ENCODE peak calls at places on chromosome 17, in eight cellular contexts. One of them, this sample, is unnamed.
A peak's percentile ranks its signal among the peaks of the same experiment; 100 is the strongest.

GRCh38 chr17:20703781-20704180 is 124.3 kb downstream of the CDRT15L2 start:
- DNase-seq in IMR-90: no peak
- DNase-seq in heart left ventricle: no peak
- DNase-seq in transverse colon: no peak
- DNase-seq in body of pancreas: no peak
- DNase-seq in HCT116: no peak
- DNase-seq in sigmoid colon: no peak
- DNase-seq in uterus: no peak
- DNase-seq in this sample: no peak

GRCh38 chr17:37743612-37743874 is 1.3 kb downstream of the HNF1B start:
- DNase-seq in HCT116: no peak
- DNase-seq in sigmoid colon: no peak
- DNase-seq in IMR-90: no peak
- DNase-seq in heart left ventricle: no peak
- DNase-seq in body of pancreas: peak; percentile 63
- DNase-seq in transverse colon: peak; percentile 73
- DNase-seq in uterus: no peak
- DNase-seq in this sample: peak; percentile 80

GRCh38 chr17:20263595-20263994 is 203.7 kb downstream of the LGALS9B start:
- DNase-seq in body of pancreas: no peak
- DNase-seq in IMR-90: peak; percentile 61
- DNase-seq in sigmoid colon: no peak
- DNase-seq in uterus: no peak
- DNase-seq in heart left ventricle: no peak
- DNase-seq in HCT116: peak; percentile 1
- DNase-seq in transverse colon: no peak
- DNase-seq in this sample: no peak

GRCh38 chr17:70120420-70120819 is 45.4 kb downstream of the KCNJ16 start:
- DNase-seq in HCT116: no peak
- DNase-seq in body of pancreas: no peak
- DNase-seq in IMR-90: no peak
- DNase-seq in uterus: no peak
- DNase-seq in sigmoid colon: no peak
- DNase-seq in transverse colon: no peak
- DNase-seq in heart left ventricle: no peak
- DNase-seq in this sample: no peak

GRCh38 chr17:40316571-40317344 is 7.8 kb downstream of the RARA start:
- DNase-seq in heart left ventricle: peak; percentile 81
- DNase-seq in uterus: peak; percentile 82
- DNase-seq in IMR-90: peak; percentile 75
- DNase-seq in sigmoid colon: peak; percentile 90
- DNase-seq in HCT116: peak; percentile 40
- DNase-seq in body of pancreas: peak; percentile 62
- DNase-seq in transverse colon: peak; percentile 72
- DNase-seq in this sample: peak; percentile 72

GRCh38 chr17:57293077-57293476 is 36.8 kb downstream of the MSI2 start:
- DNase-seq in IMR-90: no peak
- DNase-seq in heart left ventricle: peak; percentile 34
- DNase-seq in body of pancreas: peak; percentile 51
- DNase-seq in transverse colon: no peak
- DNase-seq in sigmoid colon: no peak
- DNase-seq in HCT116: peak; percentile 68
- DNase-seq in uterus: no peak
- DNase-seq in this sample: no peak

GRCh38 chr17:49362723-49363117 is 670 bp upstream of the ZNF652 start:
- DNase-seq in transverse colon: no peak
- DNase-seq in sigmoid colon: no peak
- DNase-seq in body of pancreas: no peak
- DNase-seq in IMR-90: no peak
- DNase-seq in heart left ventricle: no peak
- DNase-seq in uterus: no peak
- DNase-seq in HCT116: no peak
- DNase-seq in this sample: no peak

GRCh38 chr17:8124350-8125195 is 667 bp upstream of the HES7 start:
- DNase-seq in IMR-90: peak; percentile 36
- DNase-seq in uterus: no peak
- DNase-seq in HCT116: no peak
- DNase-seq in transverse colon: no peak
- DNase-seq in body of pancreas: no peak
- DNase-seq in heart left ventricle: no peak
- DNase-seq in sigmoid colon: no peak
- DNase-seq in this sample: no peak

GRCh38 chr17:18966831-18967624 is 15.1 kb downstream of the SLC5A10 start:
- DNase-seq in uterus: no peak
- DNase-seq in transverse colon: peak; percentile 7
- DNase-seq in body of pancreas: no peak
- DNase-seq in sigmoid colon: no peak
- DNase-seq in heart left ventricle: no peak
- DNase-seq in HCT116: no peak
- DNase-seq in IMR-90: peak; percentile 52
- DNase-seq in this sample: no peak

GRCh38 chr17:35588196-35588920 is 1.2 kb downstream of the AP2B1 start:
- DNase-seq in transverse colon: no peak
- DNase-seq in IMR-90: peak; percentile 79
- DNase-seq in uterus: no peak
- DNase-seq in heart left ventricle: no peak
- DNase-seq in sigmoid colon: no peak
- DNase-seq in HCT116: peak; percentile 73
- DNase-seq in body of pancreas: no peak
- DNase-seq in this sample: no peak

GRCh38 chr17:48262982-48263586 is 155.5 kb downstream of the SNX11 start:
- DNase-seq in sigmoid colon: no peak
- DNase-seq in transverse colon: no peak
- DNase-seq in IMR-90: peak; percentile 17
- DNase-seq in uterus: no peak
- DNase-seq in heart left ventricle: no peak
- DNase-seq in body of pancreas: no peak
- DNase-seq in HCT116: no peak
- DNase-seq in this sample: no peak

GRCh38 chr17:44077595-44077909 is 7.0 kb downstream of the G6PC3 start:
- DNase-seq in heart left ventricle: no peak
- DNase-seq in body of pancreas: no peak
- DNase-seq in sigmoid colon: no peak
- DNase-seq in IMR-90: no peak
- DNase-seq in uterus: no peak
- DNase-seq in transverse colon: no peak
- DNase-seq in HCT116: no peak
- DNase-seq in this sample: no peak

GRCh38 chr17:77329741-77330531 is 189.2 kb downstream of the SEC14L1 start:
- DNase-seq in body of pancreas: peak; percentile 11
- DNase-seq in uterus: peak; percentile 13
- DNase-seq in transverse colon: peak; percentile 14
- DNase-seq in heart left ventricle: no peak
- DNase-seq in sigmoid colon: peak; percentile 66
- DNase-seq in IMR-90: no peak
- DNase-seq in HCT116: no peak
- DNase-seq in this sample: peak; percentile 14

GRCh38 chr17:17552351-17553216 is 38.9 kb downstream of the PEMT start:
- DNase-seq in heart left ventricle: peak; percentile 51
- DNase-seq in IMR-90: no peak
- DNase-seq in HCT116: no peak
- DNase-seq in sigmoid colon: no peak
- DNase-seq in transverse colon: no peak
- DNase-seq in uterus: no peak
- DNase-seq in body of pancreas: no peak
- DNase-seq in this sample: no peak

GRCh38 chr17:61218438-61218837 is 181.2 kb upstream of the TBX2 start:
- DNase-seq in HCT116: no peak
- DNase-seq in body of pancreas: no peak
- DNase-seq in heart left ventricle: no peak
- DNase-seq in transverse colon: no peak
- DNase-seq in sigmoid colon: no peak
- DNase-seq in IMR-90: peak; percentile 86
- DNase-seq in uterus: no peak
- DNase-seq in this sample: no peak

GRCh38 chr17:32341857-32342602 is at the start of gene C17orf75:
- DNase-seq in IMR-90: peak; percentile 70
- DNase-seq in uterus: peak; percentile 82
- DNase-seq in sigmoid colon: peak; percentile 90
- DNase-seq in transverse colon: peak; percentile 82
- DNase-seq in body of pancreas: peak; percentile 84
- DNase-seq in HCT116: peak; percentile 63
- DNase-seq in heart left ventricle: peak; percentile 85
- DNase-seq in this sample: peak; percentile 71

GRCh38 chr17:6069611-6070279 is 434 bp upstream of the WSCD1 start:
- DNase-seq in body of pancreas: no peak
- DNase-seq in IMR-90: no peak
- DNase-seq in heart left ventricle: no peak
- DNase-seq in uterus: no peak
- DNase-seq in HCT116: no peak
- DNase-seq in transverse colon: peak; percentile 20
- DNase-seq in sigmoid colon: no peak
- DNase-seq in this sample: no peak

GRCh38 chr17:61334673-61335072 is 65.0 kb upstream of the TBX2 start:
- DNase-seq in IMR-90: no peak
- DNase-seq in heart left ventricle: no peak
- DNase-seq in sigmoid colon: no peak
- DNase-seq in body of pancreas: no peak
- DNase-seq in uterus: no peak
- DNase-seq in HCT116: no peak
- DNase-seq in transverse colon: no peak
- DNase-seq in this sample: no peak

GRCh38 chr17:35542990-35543389 is 5.5 kb upstream of the SLFN12L start:
- DNase-seq in heart left ventricle: no peak
- DNase-seq in transverse colon: no peak
- DNase-seq in uterus: no peak
- DNase-seq in HCT116: no peak
- DNase-seq in IMR-90: no peak
- DNase-seq in body of pancreas: no peak
- DNase-seq in sigmoid colon: no peak
- DNase-seq in this sample: no peak

GRCh38 chr17:73986641-73987177 is 216.8 kb upstream of the RPL38 start:
- DNase-seq in heart left ventricle: no peak
- DNase-seq in sigmoid colon: no peak
- DNase-seq in body of pancreas: no peak
- DNase-seq in HCT116: no peak
- DNase-seq in IMR-90: no peak
- DNase-seq in transverse colon: no peak
- DNase-seq in uterus: no peak
- DNase-seq in this sample: no peak

GRCh38 chr17:82095777-82096708 is 2.0 kb downstream of the FASN start:
- DNase-seq in HCT116: no peak
- DNase-seq in sigmoid colon: no peak
- DNase-seq in heart left ventricle: no peak
- DNase-seq in IMR-90: no peak
- DNase-seq in transverse colon: no peak
- DNase-seq in uterus: peak; percentile 18
- DNase-seq in body of pancreas: no peak
- DNase-seq in this sample: no peak
- TF ChIP-seq POLR2A in HCT116: no peak
- TF ChIP-seq POLR2A in sigmoid colon: no peak
- TF ChIP-seq POLR2A in heart left ventricle: no peak
- TF ChIP-seq POLR2A in IMR-90: no peak
- TF ChIP-seq POLR2A in transverse colon: no peak
- TF ChIP-seq POLR2A in uterus: no peak
- TF ChIP-seq POLR2A in body of pancreas: no peak
- TF ChIP-seq POLR2A in this sample: no peak

GRCh38 chr17:80504671-80505413 is 28.4 kb upstream of the NPTX1 start:
- DNase-seq in uterus: no peak
- DNase-seq in heart left ventricle: no peak
- DNase-seq in transverse colon: no peak
- DNase-seq in sigmoid colon: no peak
- DNase-seq in IMR-90: peak; percentile 85
- DNase-seq in HCT116: no peak
- DNase-seq in body of pancreas: no peak
- DNase-seq in this sample: no peak
- H3K27ac ChIP-seq in uterus: no peak overlapping the region
- H3K27ac ChIP-seq in heart left ventricle: no peak overlapping the region
- H3K27ac ChIP-seq in transverse colon: no peak overlapping the region
- H3K27ac ChIP-seq in sigmoid colon: no peak overlapping the region
- H3K27ac ChIP-seq in IMR-90: peak overlapping the region; percentile 11
- H3K27ac ChIP-seq in HCT116: no peak overlapping the region
- H3K27ac ChIP-seq in body of pancreas: no peak overlapping the region
- H3K27ac ChIP-seq in this sample: no peak overlapping the region

DNA sequence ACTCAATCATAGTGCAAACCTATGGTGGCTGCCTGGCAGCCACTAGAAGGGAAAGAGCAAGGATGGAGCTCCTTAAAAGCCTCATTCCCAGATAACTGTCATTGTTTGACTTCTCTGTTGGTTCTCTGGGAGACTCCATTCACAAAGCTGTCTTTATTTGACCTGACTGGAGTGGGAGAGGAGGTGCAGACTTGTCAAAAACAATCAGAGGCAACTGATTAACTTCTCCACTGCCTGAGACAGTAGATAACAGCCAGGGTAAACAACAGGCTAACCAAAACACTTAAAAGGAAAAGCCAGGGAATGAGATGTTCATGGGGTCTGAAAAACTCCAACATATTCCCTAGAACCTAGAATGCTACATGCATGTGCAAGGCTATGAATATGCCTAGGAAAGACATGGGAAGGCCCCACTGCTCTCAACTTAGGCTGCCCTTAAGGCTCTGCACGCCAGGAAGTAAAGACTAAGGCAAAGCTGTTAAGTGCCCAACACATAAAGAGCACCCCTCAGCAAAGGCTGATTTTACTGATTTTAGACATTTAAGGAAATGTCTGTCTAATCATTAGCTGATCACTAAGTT is 82.0 kb downstream of the TTC19 start:
- DNase-seq in transverse colon: no peak
- DNase-seq in IMR-90: no peak
- DNase-seq in heart left ventricle: no peak
- DNase-seq in HCT116: no peak
- DNase-seq in sigmoid colon: no peak
- DNase-seq in body of pancreas: no peak
- DNase-seq in uterus: no peak
- DNase-seq in this sample: no peak
- H3K9me3 ChIP-seq in transverse colon: no peaks in the 10 kb centered on the region
- H3K9me3 ChIP-seq in IMR-90: no peaks in the 10 kb centered on the region
- H3K9me3 ChIP-seq in heart left ventricle: no peaks in the 10 kb centered on the region
- H3K9me3 ChIP-seq in HCT116: no peaks in the 10 kb centered on the region
- H3K9me3 ChIP-seq in sigmoid colon: no peaks in the 10 kb centered on the region
- H3K9me3 ChIP-seq in body of pancreas: no peaks in the 10 kb centered on the region
- H3K9me3 ChIP-seq in uterus: no peaks in the 10 kb centered on the region
- H3K9me3 ChIP-seq in this sample: no peaks in the 10 kb centered on the region

GRCh38 chr17:27895110-27895895 is 2.1 kb upstream of the LYRM9 start:
- DNase-seq in uterus: no peak
- DNase-seq in sigmoid colon: no peak
- DNase-seq in transverse colon: no peak
- DNase-seq in HCT116: no peak
- DNase-seq in body of pancreas: no peak
- DNase-seq in IMR-90: no peak
- DNase-seq in heart left ventricle: no peak
- DNase-seq in this sample: no peak

GRCh38 chr17:27893834-27894503 is 804 bp upstream of the LYRM9 start:
- DNase-seq in IMR-90: no peak
- DNase-seq in uterus: no peak
- DNase-seq in heart left ventricle: no peak
- DNase-seq in sigmoid colon: no peak
- DNase-seq in transverse colon: no peak
- DNase-seq in HCT116: no peak
- DNase-seq in body of pancreas: no peak
- DNase-seq in this sample: peak; percentile 23

GRCh38 chr17:27891841-27892240 is 1.3 kb downstream of the LYRM9 start:
- DNase-seq in HCT116: no peak
- DNase-seq in uterus: no peak
- DNase-seq in sigmoid colon: no peak
- DNase-seq in IMR-90: no peak
- DNase-seq in transverse colon: no peak
- DNase-seq in heart left ventricle: no peak
- DNase-seq in body of pancreas: no peak
- DNase-seq in this sample: no peak

GRCh38 chr17:27892542-27892865 is 661 bp downstream of the LYRM9 start:
- DNase-seq in heart left ventricle: no peak
- DNase-seq in transverse colon: no peak
- DNase-seq in IMR-90: no peak
- DNase-seq in sigmoid colon: no peak
- DNase-seq in uterus: no peak
- DNase-seq in body of pancreas: no peak
- DNase-seq in HCT116: no peak
- DNase-seq in this sample: no peak

GRCh38 chr17:27892866-27893769 is at the start of gene LYRM9:
- DNase-seq in sigmoid colon: peak; percentile 94
- DNase-seq in body of pancreas: peak; percentile 94
- DNase-seq in HCT116: peak; percentile 66
- DNase-seq in heart left ventricle: peak; percentile 93
- DNase-seq in IMR-90: peak; percentile 81
- DNase-seq in uterus: peak; percentile 93
- DNase-seq in transverse colon: peak; percentile 94
- DNase-seq in this sample: peak; percentile 94
- TF ChIP-seq POLR2A in sigmoid colon: no peak
- TF ChIP-seq POLR2A in body of pancreas: peak; percentile 72
- TF ChIP-seq POLR2A in HCT116: no peak
- TF ChIP-seq POLR2A in heart left ventricle: no peak
- TF ChIP-seq POLR2A in IMR-90: no peak
- TF ChIP-seq POLR2A in uterus: peak; percentile 57
- TF ChIP-seq POLR2A in transverse colon: peak; percentile 42
- TF ChIP-seq POLR2A in this sample: peak; percentile 31

This sample was measured in Peyer's patch.